ENCODE peak calls at places on chromosomes 2 and 18, in nine cellular contexts. One of them, this sample, is unnamed.

GRCh38 chr2:238513346-238513745 is 86.6 kb downstream of the ASB1 start:
- DNase-seq in stomach: no peak
- DNase-seq in breast epithelium: no peak
- DNase-seq in HepG2: peak; percentile 68
- DNase-seq in upper lobe of left lung: no peak
- DNase-seq in K562: peak; percentile 62
- DNase-seq in endothelial cell of umbilical vein: peak; percentile 36
- DNase-seq in HCT116: peak; percentile 42
- DNase-seq in esophagus muscularis mucosa: no peak
- DNase-seq in this sample: no peak

GRCh38 chr2:19349911-19350677 is 8.3 kb downstream of the OSR1 start:
- DNase-seq in stomach: no peak
- DNase-seq in breast epithelium: no peak
- DNase-seq in HepG2: peak; percentile 27
- DNase-seq in upper lobe of left lung: peak; percentile 93
- DNase-seq in K562: peak; percentile 64
- DNase-seq in endothelial cell of umbilical vein: peak; percentile 63
- DNase-seq in HCT116: peak; percentile 29
- DNase-seq in esophagus muscularis mucosa: peak; percentile 92
- DNase-seq in this sample: no peak

GRCh38 chr2:232353096-232353495 is 25.5 kb upstream of the ALPP start:
- DNase-seq in stomach: no peak
- DNase-seq in breast epithelium: no peak
- DNase-seq in HepG2: no peak
- DNase-seq in upper lobe of left lung: no peak
- DNase-seq in K562: no peak
- DNase-seq in endothelial cell of umbilical vein: no peak
- DNase-seq in HCT116: no peak
- DNase-seq in esophagus muscularis mucosa: no peak
- DNase-seq in this sample: no peak

GRCh38 chr2:107467414-107467813 is 359.3 kb upstream of the RGPD4 start:
- DNase-seq in stomach: no peak
- DNase-seq in breast epithelium: no peak
- DNase-seq in HepG2: no peak
- DNase-seq in upper lobe of left lung: no peak
- DNase-seq in K562: no peak
- DNase-seq in endothelial cell of umbilical vein: no peak
- DNase-seq in HCT116: no peak
- DNase-seq in esophagus muscularis mucosa: no peak
- DNase-seq in this sample: no peak

GRCh38 chr2:178227187-178227586 is 32.9 kb downstream of the OSBPL6 start:
- DNase-seq in stomach: no peak
- DNase-seq in breast epithelium: no peak
- DNase-seq in HepG2: no peak
- DNase-seq in upper lobe of left lung: no peak
- DNase-seq in K562: no peak
- DNase-seq in endothelial cell of umbilical vein: peak; percentile 52
- DNase-seq in HCT116: no peak
- DNase-seq in esophagus muscularis mucosa: no peak
- DNase-seq in this sample: no peak

GRCh38 chr2:227534714-227535113 is 62.8 kb downstream of the AGFG1 start:
- DNase-seq in stomach: no peak
- DNase-seq in breast epithelium: no peak
- DNase-seq in HepG2: no peak
- DNase-seq in upper lobe of left lung: no peak
- DNase-seq in K562: no peak
- DNase-seq in endothelial cell of umbilical vein: no peak
- DNase-seq in HCT116: no peak
- DNase-seq in esophagus muscularis mucosa: no peak
- DNase-seq in this sample: no peak

GRCh38 chr2:121059651-121060649 is 225.1 kb downstream of the TFCP2L1 start:
- DNase-seq in stomach: no peak
- DNase-seq in breast epithelium: no peak
- DNase-seq in HepG2: no peak
- DNase-seq in upper lobe of left lung: no peak
- DNase-seq in K562: no peak
- DNase-seq in endothelial cell of umbilical vein: no peak
- DNase-seq in HCT116: no peak
- DNase-seq in esophagus muscularis mucosa: no peak
- DNase-seq in this sample: no peak

GRCh38 chr2:239595711-239596110 is 194.9 kb upstream of the HDAC4 start:
- DNase-seq in stomach: peak; percentile 16
- DNase-seq in breast epithelium: no peak
- DNase-seq in HepG2: no peak
- DNase-seq in upper lobe of left lung: no peak
- DNase-seq in K562: no peak
- DNase-seq in endothelial cell of umbilical vein: no peak
- DNase-seq in HCT116: no peak
- DNase-seq in esophagus muscularis mucosa: no peak
- DNase-seq in this sample: no peak

GRCh38 chr2:232641153-232641845 is 7.9 kb downstream of the EFHD1 start:
- DNase-seq in stomach: no peak
- DNase-seq in breast epithelium: no peak
- DNase-seq in HepG2: no peak
- DNase-seq in upper lobe of left lung: no peak
- DNase-seq in K562: no peak
- DNase-seq in endothelial cell of umbilical vein: no peak
- DNase-seq in HCT116: no peak
- DNase-seq in esophagus muscularis mucosa: no peak
- DNase-seq in this sample: no peak

GRCh38 chr18:63994783-63995399 is 25.0 kb downstream of the SERPINB8 start:
- DNase-seq in stomach: peak; percentile 55
- DNase-seq in breast epithelium: peak; percentile 29
- DNase-seq in HepG2: peak; percentile 16
- DNase-seq in upper lobe of left lung: no peak
- DNase-seq in K562: peak; percentile 38
- DNase-seq in endothelial cell of umbilical vein: peak; percentile 51
- DNase-seq in HCT116: peak; percentile 22
- DNase-seq in esophagus muscularis mucosa: no peak
- DNase-seq in this sample: no peak

GRCh38 chr2:60306231-60306861 is 247.1 kb downstream of the BCL11A start:
- DNase-seq in stomach: no peak
- DNase-seq in breast epithelium: no peak
- DNase-seq in HepG2: no peak
- DNase-seq in upper lobe of left lung: no peak
- DNase-seq in K562: no peak
- DNase-seq in endothelial cell of umbilical vein: no peak
- DNase-seq in HCT116: no peak
- DNase-seq in esophagus muscularis mucosa: no peak
- DNase-seq in this sample: no peak

GRCh38 chr2:170856066-170856465 is 39.4 kb downstream of the GAD1 start:
- DNase-seq in stomach: no peak
- DNase-seq in breast epithelium: no peak
- DNase-seq in HepG2: no peak
- DNase-seq in upper lobe of left lung: no peak
- DNase-seq in K562: no peak
- DNase-seq in endothelial cell of umbilical vein: no peak
- DNase-seq in HCT116: no peak
- DNase-seq in esophagus muscularis mucosa: no peak
- DNase-seq in this sample: no peak

GRCh38 chr2:227767830-227768229 is 22.1 kb downstream of the SCYGR8 start:
- DNase-seq in stomach: no peak
- DNase-seq in breast epithelium: no peak
- DNase-seq in HepG2: no peak
- DNase-seq in upper lobe of left lung: peak; percentile 76
- DNase-seq in K562: no peak
- DNase-seq in endothelial cell of umbilical vein: no peak
- DNase-seq in HCT116: no peak
- DNase-seq in esophagus muscularis mucosa: no peak
- DNase-seq in this sample: no peak

GRCh38 chr18:79573921-79574491 is 105.6 kb upstream of the CTDP1 start:
- DNase-seq in stomach: no peak
- DNase-seq in breast epithelium: peak; percentile 10
- DNase-seq in HepG2: no peak
- DNase-seq in upper lobe of left lung: peak; percentile 74
- DNase-seq in K562: no peak
- DNase-seq in endothelial cell of umbilical vein: no peak
- DNase-seq in HCT116: no peak
- DNase-seq in esophagus muscularis mucosa: no peak
- DNase-seq in this sample: no peak

GRCh38 chr2:156329922-156330726 is 2.4 kb downstream of the NR4A2 start:
- DNase-seq in stomach: no peak
- DNase-seq in breast epithelium: no peak
- DNase-seq in HepG2: no peak
- DNase-seq in upper lobe of left lung: peak; percentile 21
- DNase-seq in K562: no peak
- DNase-seq in endothelial cell of umbilical vein: no peak
- DNase-seq in HCT116: no peak
- DNase-seq in esophagus muscularis mucosa: no peak
- DNase-seq in this sample: no peak

GRCh38 chr2:226440119-226440917 is 359.3 kb downstream of the IRS1 start:
- DNase-seq in stomach: no peak
- DNase-seq in breast epithelium: no peak
- DNase-seq in HepG2: peak; percentile 60
- DNase-seq in upper lobe of left lung: no peak
- DNase-seq in K562: no peak
- DNase-seq in endothelial cell of umbilical vein: no peak
- DNase-seq in HCT116: no peak
- DNase-seq in esophagus muscularis mucosa: peak; percentile 39
- DNase-seq in this sample: no peak

GRCh38 chr2:200812122-200813022 is 662 bp downstream of the BZW1 start:
- DNase-seq in stomach: peak; percentile 81
- DNase-seq in breast epithelium: peak; percentile 45
- DNase-seq in HepG2: peak; percentile 74
- DNase-seq in upper lobe of left lung: peak; percentile 95
- DNase-seq in K562: peak; percentile 50
- DNase-seq in endothelial cell of umbilical vein: peak; percentile 70
- DNase-seq in HCT116: peak; percentile 15
- DNase-seq in esophagus muscularis mucosa: peak; percentile 93
- DNase-seq in this sample: peak; percentile 39
- TF ChIP-seq POLR2AphosphoS5 in stomach: peak; percentile 38
- TF ChIP-seq POLR2AphosphoS5 in breast epithelium: peak; percentile 15
- TF ChIP-seq POLR2AphosphoS5 in HepG2: no peak
- TF ChIP-seq POLR2AphosphoS5 in upper lobe of left lung: peak; percentile 27
- TF ChIP-seq POLR2AphosphoS5 in K562: peak; percentile 22
- TF ChIP-seq POLR2AphosphoS5 in endothelial cell of umbilical vein: no peak
- TF ChIP-seq POLR2AphosphoS5 in HCT116: no peak
- TF ChIP-seq POLR2AphosphoS5 in esophagus muscularis mucosa: no peak
- TF ChIP-seq POLR2AphosphoS5 in this sample: no peak

GRCh38 chr2:222423632-222424280 is 587 bp upstream of the SGPP2 start:
- DNase-seq in stomach: no peak
- DNase-seq in breast epithelium: no peak
- DNase-seq in HepG2: no peak
- DNase-seq in upper lobe of left lung: no peak
- DNase-seq in K562: no peak
- DNase-seq in endothelial cell of umbilical vein: no peak
- DNase-seq in HCT116: no peak
- DNase-seq in esophagus muscularis mucosa: peak; percentile 80
- DNase-seq in this sample: no peak
- TF ChIP-seq POLR2A in stomach: no peak
- TF ChIP-seq POLR2A in breast epithelium: no peak
- TF ChIP-seq POLR2A in HepG2: no peak
- TF ChIP-seq POLR2A in upper lobe of left lung: no peak
- TF ChIP-seq POLR2A in K562: no peak
- TF ChIP-seq POLR2A in endothelial cell of umbilical vein: no peak
- TF ChIP-seq POLR2A in HCT116: no peak
- TF ChIP-seq POLR2A in esophagus muscularis mucosa: no peak
- TF ChIP-seq POLR2A in this sample: peak; percentile 78

DNA sequence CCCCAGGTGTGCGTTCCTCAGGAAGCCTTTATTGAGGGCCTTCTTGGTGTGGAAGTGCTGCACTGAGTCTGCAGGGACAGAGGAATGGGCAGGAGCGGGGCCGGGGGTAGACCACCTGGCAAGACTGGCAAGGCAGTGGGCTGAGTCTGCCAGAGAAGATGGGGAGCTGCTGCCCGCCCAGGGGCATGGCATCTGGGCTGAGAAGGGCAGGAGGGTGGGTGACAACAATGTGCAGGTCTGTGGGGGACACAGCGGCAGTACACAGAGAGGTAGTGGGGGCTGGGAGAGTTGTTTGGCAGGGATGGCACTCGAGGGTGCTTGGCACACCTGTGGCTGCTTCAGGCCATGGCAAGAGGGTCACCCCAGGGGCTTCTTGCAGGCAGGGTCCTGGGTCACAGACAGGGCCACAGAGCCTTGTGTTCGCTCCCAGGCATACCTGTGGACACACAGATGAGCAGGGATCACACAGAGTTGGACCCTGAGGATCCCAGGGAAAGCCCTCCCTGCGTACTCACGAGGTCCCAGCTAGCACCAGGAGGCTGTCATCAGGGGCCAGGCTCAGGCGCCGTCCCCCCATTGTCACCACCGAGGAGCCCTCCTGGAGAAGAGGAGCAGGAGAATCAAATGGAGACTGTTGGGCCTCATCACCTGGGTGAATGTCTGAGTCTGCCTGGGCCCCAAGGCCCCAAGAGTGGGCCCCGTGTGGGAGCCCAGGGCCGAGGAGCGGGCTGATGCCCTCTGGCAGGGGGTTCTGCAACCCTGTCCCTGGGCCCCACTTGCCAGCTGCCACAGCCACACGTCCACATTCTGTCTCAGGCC is 3.4 kb upstream of the OXER1 start:
- DNase-seq in stomach: no peak
- DNase-seq in breast epithelium: no peak
- DNase-seq in HepG2: no peak
- DNase-seq in upper lobe of left lung: no peak
- DNase-seq in K562: no peak
- DNase-seq in endothelial cell of umbilical vein: no peak
- DNase-seq in HCT116: no peak
- DNase-seq in esophagus muscularis mucosa: no peak
- DNase-seq in this sample: no peak
- TF ChIP-seq POLR2AphosphoS5 in stomach: no peak
- TF ChIP-seq POLR2AphosphoS5 in breast epithelium: no peak
- TF ChIP-seq POLR2AphosphoS5 in HepG2: no peak
- TF ChIP-seq POLR2AphosphoS5 in upper lobe of left lung: no peak
- TF ChIP-seq POLR2AphosphoS5 in K562: no peak
- TF ChIP-seq POLR2AphosphoS5 in endothelial cell of umbilical vein: no peak
- TF ChIP-seq POLR2AphosphoS5 in HCT116: no peak
- TF ChIP-seq POLR2AphosphoS5 in esophagus muscularis mucosa: no peak
- TF ChIP-seq POLR2AphosphoS5 in this sample: peak; percentile 8

GRCh38 chr2:57892920-57893319 is 153.7 kb upstream of the VRK2 start:
- DNase-seq in stomach: no peak
- DNase-seq in breast epithelium: no peak
- DNase-seq in HepG2: no peak
- DNase-seq in upper lobe of left lung: no peak
- DNase-seq in K562: no peak
- DNase-seq in endothelial cell of umbilical vein: no peak
- DNase-seq in HCT116: no peak
- DNase-seq in esophagus muscularis mucosa: no peak
- DNase-seq in this sample: no peak

GRCh38 chr2:57890993-57891688 is 155.5 kb upstream of the VRK2 start:
- DNase-seq in stomach: no peak
- DNase-seq in breast epithelium: no peak
- DNase-seq in HepG2: no peak
- DNase-seq in upper lobe of left lung: no peak
- DNase-seq in K562: no peak
- DNase-seq in endothelial cell of umbilical vein: no peak
- DNase-seq in HCT116: no peak
- DNase-seq in esophagus muscularis mucosa: no peak
- DNase-seq in this sample: no peak

GRCh38 chr2:57893347-57893746 is 153.3 kb upstream of the VRK2 start:
- DNase-seq in stomach: no peak
- DNase-seq in breast epithelium: no peak
- DNase-seq in HepG2: no peak
- DNase-seq in upper lobe of left lung: no peak
- DNase-seq in K562: no peak
- DNase-seq in endothelial cell of umbilical vein: no peak
- DNase-seq in HCT116: no peak
- DNase-seq in esophagus muscularis mucosa: no peak
- DNase-seq in this sample: no peak

GRCh38 chr2:57894353-57894752 is 152.3 kb upstream of the VRK2 start:
- DNase-seq in stomach: no peak
- DNase-seq in breast epithelium: no peak
- DNase-seq in HepG2: no peak
- DNase-seq in upper lobe of left lung: no peak
- DNase-seq in K562: no peak
- DNase-seq in endothelial cell of umbilical vein: no peak
- DNase-seq in HCT116: no peak
- DNase-seq in esophagus muscularis mucosa: no peak
- DNase-seq in this sample: no peak

GRCh38 chr2:57893800-57894199 is 152.8 kb upstream of the VRK2 start:
- DNase-seq in stomach: no peak
- DNase-seq in breast epithelium: no peak
- DNase-seq in HepG2: peak; percentile 83
- DNase-seq in upper lobe of left lung: no peak
- DNase-seq in K562: no peak
- DNase-seq in endothelial cell of umbilical vein: no peak
- DNase-seq in HCT116: no peak
- DNase-seq in esophagus muscularis mucosa: no peak
- DNase-seq in this sample: no peak
- TF ChIP-seq POLR2A in stomach: no peak
- TF ChIP-seq POLR2A in breast epithelium: no peak
- TF ChIP-seq POLR2A in HepG2: no peak
- TF ChIP-seq POLR2A in upper lobe of left lung: no peak
- TF ChIP-seq POLR2A in K562: no peak
- TF ChIP-seq POLR2A in endothelial cell of umbilical vein: no peak
- TF ChIP-seq POLR2A in HCT116: no peak
- TF ChIP-seq POLR2A in esophagus muscularis mucosa: no peak
- TF ChIP-seq POLR2A in this sample: no peak

This sample was measured in GM12892.